ENCODE peak calls at places on chromosome 9, in five cellular contexts. B, F, R, S and M are unnamed samples.

GRCh38 chr9:91433180-91433579 is 9.5 kb upstream of the NFIL3 start:
- DNase-seq in B (no peak), F (peak; percentile 96), R (peak; percentile 76), S (peak; percentile 82), M (peak; percentile 36)

GRCh38 chr9:114681594-114682332 is at the start of gene TEX48:
- DNase-seq in B (no peak), F (peak; percentile 88), R (peak; percentile 49), S (peak; percentile 77), M (peak; percentile 73)

GRCh38 chr9:107696302-107696701 is 206.7 kb upstream of the KLF4 start:
- DNase-seq in B (no peak), F (no peak), R (no peak), S (no peak), M (no peak)

GRCh38 chr9:134390537-134390936 is 64.3 kb downstream of the RXRA start:
- DNase-seq in B (no peak), F (no peak), R (no peak), S (no peak), M (peak; percentile 85)

GRCh38 chr9:97984188-97985057 is 1.3 kb downstream of the ANP32B start:
- DNase-seq in B (peak; percentile 37), F (peak; percentile 81), R (peak; percentile 86), S (peak; percentile 71), M (peak; percentile 78)

GRCh38 chr9:129640086-129640870 is 1.7 kb downstream of the ASB6 start:
- DNase-seq in B (no peak), F (peak; percentile 63), R (no peak), S (no peak), M (no peak)

GRCh38 chr9:76658510-76659231 is 105.6 kb upstream of the PCA3 start:
- DNase-seq in B (no peak), F (peak; percentile 92), R (peak; percentile 60), S (peak; percentile 50), M (peak; percentile 64)

GRCh38 chr9:128917151-128917849 is 3.5 kb upstream of the PHYHD1 start:
- DNase-seq in B (no peak), F (peak; percentile 87), R (peak; percentile 72), S (no peak), M (no peak)